ENCODE peak calls at places on chromosomes 16 and 17, in eight cellular contexts. Y is upper lobe of left lung, J is stomach, S is K562, U is H1, L is GM12878, Z is sigmoid colon, R is transverse colon. I is an unnamed sample.

GRCh38 chr17:76154935-76155845 is 14.1 kb upstream of the FOXJ1 start:
- DNase-seq in Y (no peak), J (no peak), S (no peak), U (no peak), L (no peak), Z (no peak), R (no peak), I (no peak)

GRCh38 chr16:5982979-5983378 is 885.4 kb upstream of the EEF2KMT start:
- DNase-seq in Y (no peak), J (no peak), S (no peak), U (no peak), L (no peak), Z (no peak), R (no peak), I (no peak)

GRCh38 chr17:49894761-49895160 is 46.9 kb upstream of the TAC4 start:
- DNase-seq in Y (no peak), J (no peak), S (no peak), U (no peak), L (no peak), Z (no peak), R (no peak), I (no peak)

GRCh38 chr16:78684040-78684611 is 584.7 kb downstream of the WWOX start:
- DNase-seq in Y (peak), J (peak), S (no peak), U (no peak), L (no peak), Z (peak), R (peak), I (peak)

GRCh38 chr16:1503110-1503955 is 10.2 kb downstream of the TELO2 start:
- DNase-seq in Y (no peak), J (no peak), S (no peak), U (no peak), L (no peak), Z (no peak), R (no peak), I (no peak)

GRCh38 chr17:17347956-17348871 is 45.0 kb downstream of the NT5M start:
- DNase-seq in Y (no peak), J (no peak), S (no peak), U (no peak), L (no peak), Z (peak), R (no peak), I (no peak)

GRCh38 chr16:75256059-75256870 is 4.8 kb upstream of the BCAR1 start:
- DNase-seq in Y (peak), J (peak), S (peak), U (no peak), L (no peak), Z (peak), R (no peak), I (no peak)

GRCh38 chr16:22614271-22614947 is 103.7 kb downstream of the NPIPB5 start:
- DNase-seq in Y (no peak), J (no peak), S (no peak), U (no peak), L (no peak), Z (no peak), R (peak), I (no peak)

GRCh38 chr16:80743772-80744171 is 60.6 kb downstream of the CDYL2 start:
- DNase-seq in Y (no peak), J (no peak), S (no peak), U (no peak), L (no peak), Z (no peak), R (no peak), I (no peak)

GRCh38 chr17:28118362-28118761 is 75.9 kb downstream of the NLK start:
- DNase-seq in Y (no peak), J (no peak), S (no peak), U (no peak), L (no peak), Z (no peak), R (no peak), I (no peak)

GRCh38 chr16:86784267-86784626 is 205.9 kb downstream of the FOXL1 start:
- DNase-seq in Y (no peak), J (peak), S (no peak), U (no peak), L (no peak), Z (peak), R (no peak), I (no peak)

GRCh38 chr16:56748826-56749225 is 18.9 kb downstream of the NUP93 start:
- DNase-seq in Y (no peak), J (no peak), S (no peak), U (no peak), L (no peak), Z (no peak), R (no peak), I (no peak)

GRCh38 chr17:68578236-68578635 is 22.9 kb downstream of the FAM20A start:
- DNase-seq in Y (no peak), J (no peak), S (no peak), U (no peak), L (no peak), Z (no peak), R (no peak), I (no peak)

GRCh38 chr16:82329504-82330192 is 159.6 kb upstream of the MPHOSPH6 start:
- DNase-seq in Y (peak), J (peak), S (no peak), U (no peak), L (no peak), Z (no peak), R (no peak), I (no peak)

GRCh38 chr17:45977976-45978626 is 20.9 kb upstream of the STH start:
- DNase-seq in Y (no peak), J (no peak), S (no peak), U (no peak), L (no peak), Z (no peak), R (no peak), I (no peak)

GRCh38 chr17:517181-517580 is 164.6 kb upstream of the RPH3AL start:
- DNase-seq in Y (no peak), J (no peak), S (no peak), U (no peak), L (no peak), Z (no peak), R (no peak), I (no peak)

GRCh38 chr16:48392407-48392806 is 7.2 kb upstream of the SIAH1 start:
- DNase-seq in Y (no peak), J (no peak), S (no peak), U (no peak), L (no peak), Z (no peak), R (no peak), I (no peak)
- TF ChIP-seq POLR2A in Y (no peak), J (no peak), S (no peak), U (no peak), L (no peak), Z (no peak), R (no peak), I (no peak)

DNA sequence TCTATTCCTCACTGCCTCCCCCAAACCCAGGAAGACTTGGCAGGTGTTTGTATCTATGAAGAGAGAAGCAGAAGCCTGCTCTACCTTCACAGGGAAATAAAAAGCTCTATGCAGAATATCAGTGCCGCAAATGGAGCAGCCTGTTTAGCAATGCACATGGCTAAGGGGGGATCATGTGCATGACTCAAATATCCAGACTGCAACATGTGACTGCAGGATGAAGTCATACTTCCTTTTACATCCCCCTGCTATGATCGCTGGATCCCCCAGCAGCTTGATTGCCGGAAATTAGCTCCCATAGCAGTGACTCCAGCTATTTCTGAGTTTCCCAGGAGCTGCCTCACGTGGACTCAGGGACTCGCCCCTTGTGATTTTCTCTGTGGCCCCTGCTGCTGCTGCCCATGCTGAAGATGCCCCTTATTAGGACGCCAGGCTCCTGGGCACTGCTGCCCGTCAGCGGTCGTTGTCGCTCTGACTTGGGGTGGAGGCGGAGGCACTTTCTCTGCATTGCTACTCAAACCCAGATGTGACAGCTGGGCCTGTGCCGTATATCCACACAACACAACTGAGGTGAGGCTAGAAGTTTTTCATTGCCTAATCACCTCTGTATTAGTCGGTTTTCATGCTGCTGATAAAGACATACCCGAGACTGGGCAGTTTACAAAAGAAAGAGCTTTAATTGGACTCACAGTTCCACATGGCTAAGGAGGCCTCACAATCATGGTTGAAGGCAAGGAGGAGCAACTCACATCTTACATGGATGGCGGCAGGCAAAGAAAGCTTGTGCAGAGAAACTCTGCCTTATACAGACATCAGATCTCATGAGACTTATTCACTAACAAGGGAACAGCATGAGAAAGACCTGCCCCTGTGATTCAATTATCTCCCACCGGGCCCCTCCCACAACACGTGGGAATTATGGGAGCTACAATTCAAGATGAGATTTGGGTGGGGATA is 340.7 kb downstream of the CPPED1 start:
- DNase-seq in Y (no peak), J (no peak), S (no peak), U (no peak), L (no peak), Z (no peak), R (no peak), I (no peak)
- TF ChIP-seq POLR2AphosphoS5 in Y (no peak), J (no peak), S (no peak), U (no peak), L (no peak), Z (no peak), R (no peak), I (no peak)

GRCh38 chr16:23902223-23903000 is 66.6 kb downstream of the PRKCB start:
- DNase-seq in Y (no peak), J (no peak), S (peak), U (no peak), L (no peak), Z (no peak), R (no peak), I (no peak)
- TF ChIP-seq EP300 in Y (no peak), J (no peak), S (peak), U (no peak), L (no peak), Z (no peak), R (no peak), I (no peak)

DNA sequence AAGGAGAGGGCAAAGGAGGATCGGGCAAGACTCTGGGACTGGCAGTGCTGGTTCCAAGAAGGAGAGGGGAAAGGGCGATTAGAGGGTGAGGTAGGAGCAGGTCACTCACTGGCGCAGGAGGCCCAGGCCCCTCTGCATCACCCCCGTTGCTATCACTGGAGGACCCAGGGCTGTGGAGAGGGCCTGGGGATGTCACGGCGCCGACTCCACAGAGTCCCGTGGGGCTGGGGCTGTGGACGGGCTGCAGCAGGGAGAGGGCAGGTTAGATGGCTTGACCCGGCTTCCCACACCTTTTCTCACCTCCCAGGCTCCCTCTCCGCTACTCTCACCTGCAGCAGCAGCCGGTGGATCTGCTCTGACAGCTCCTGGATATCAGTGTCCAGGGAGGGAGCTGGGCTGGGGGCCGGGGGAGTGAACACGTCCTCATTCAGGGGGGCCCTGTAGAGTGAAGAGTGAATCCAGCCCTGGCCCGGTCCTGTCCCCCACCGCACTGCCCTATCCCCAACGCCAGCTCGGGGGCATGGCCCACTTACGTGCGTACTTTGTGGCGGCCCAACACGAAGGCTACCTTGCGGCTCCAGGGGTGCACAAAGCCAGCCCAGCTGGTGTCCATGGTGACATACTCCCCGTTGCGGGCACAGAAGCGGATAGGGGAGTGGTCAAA is 4.9 kb downstream of the PER1 start:
- DNase-seq in Y (no peak), J (no peak), S (no peak), U (no peak), L (no peak), Z (peak), R (no peak), I (no peak)
- TF ChIP-seq POLR2A in Y (no peak), J (no peak), S (no peak), U (no peak), L (no peak), Z (no peak), R (no peak), I (no peak)

I was measured in esophagus muscularis mucosa.